ENCODE peak calls at places on chromosomes 13 and 19, in five cellular contexts. One of them, this sample, is unnamed.
A peak's percentile ranks its signal among the peaks of the same experiment; 100 is the strongest.

GRCh38 chr13:43377955-43378354 is 354.6 kb downstream of the DNAJC15 start:
- DNase-seq in BE2C: no peak
- DNase-seq in uterus: no peak
- DNase-seq in PC-3: peak; percentile 21
- DNase-seq in HCT116: no peak
- DNase-seq in this sample: no peak

GRCh38 chr13:101757446-101758039 is 305.1 kb downstream of the ITGBL1 start:
- DNase-seq in BE2C: no peak
- DNase-seq in HCT116: no peak
- DNase-seq in PC-3: peak; percentile 70
- DNase-seq in uterus: no peak
- DNase-seq in this sample: no peak

GRCh38 chr13:114286808-114287207 is 5.4 kb downstream of the UPF3A start:
- DNase-seq in PC-3: no peak
- DNase-seq in BE2C: no peak
- DNase-seq in HCT116: no peak
- DNase-seq in uterus: no peak
- DNase-seq in this sample: no peak

GRCh38 chr13:49904729-49905456 is 31.2 kb downstream of the SPRYD7 start:
- DNase-seq in PC-3: no peak
- DNase-seq in uterus: no peak
- DNase-seq in BE2C: no peak
- DNase-seq in HCT116: no peak
- DNase-seq in this sample: no peak

GRCh38 chr13:112330066-112330465 is 46.1 kb upstream of the SPACA7 start:
- DNase-seq in PC-3: no peak
- DNase-seq in HCT116: no peak
- DNase-seq in uterus: no peak
- DNase-seq in BE2C: no peak
- DNase-seq in this sample: no peak

GRCh38 chr13:27425151-27425917 is 915 bp downstream of the GTF3A start:
- DNase-seq in PC-3: peak; percentile 4
- DNase-seq in BE2C: no peak
- DNase-seq in HCT116: no peak
- DNase-seq in uterus: no peak
- DNase-seq in this sample: no peak

GRCh38 chr19:17391371-17392151 is 2.4 kb downstream of the CCDC194 start:
- DNase-seq in BE2C: no peak
- DNase-seq in uterus: no peak
- DNase-seq in HCT116: no peak
- DNase-seq in PC-3: no peak
- DNase-seq in this sample: no peak

GRCh38 chr13:31328549-31329229 is 128.9 kb downstream of the B3GLCT start:
- DNase-seq in HCT116: no peak
- DNase-seq in uterus: no peak
- DNase-seq in PC-3: peak; percentile 47
- DNase-seq in BE2C: no peak
- DNase-seq in this sample: no peak

GRCh38 chr19:18093439-18094161 is 4.0 kb upstream of the MAST3 start:
- DNase-seq in uterus: no peak
- DNase-seq in BE2C: peak; percentile 41
- DNase-seq in PC-3: peak; percentile 41
- DNase-seq in HCT116: peak; percentile 64
- DNase-seq in this sample: no peak

GRCh38 chr13:77460195-77460594 is 75.3 kb upstream of the SCEL start:
- DNase-seq in HCT116: no peak
- DNase-seq in BE2C: no peak
- DNase-seq in PC-3: peak; percentile 1
- DNase-seq in uterus: no peak
- DNase-seq in this sample: no peak

GRCh38 chr13:24923305-24923640 is 159.3 kb downstream of the RNF17 start:
- DNase-seq in BE2C: no peak
- DNase-seq in HCT116: no peak
- DNase-seq in PC-3: peak; percentile 15
- DNase-seq in uterus: no peak
- DNase-seq in this sample: no peak

GRCh38 chr19:51948979-51949378 is 21.7 kb downstream of the ZNF613 start:
- DNase-seq in BE2C: peak; percentile 61
- DNase-seq in PC-3: no peak
- DNase-seq in uterus: no peak
- DNase-seq in HCT116: no peak
- DNase-seq in this sample: peak; percentile 21

GRCh38 chr19:3284759-3285646 is 60.5 kb downstream of the CELF5 start:
- DNase-seq in PC-3: peak; percentile 95
- DNase-seq in HCT116: peak; percentile 96
- DNase-seq in uterus: peak; percentile 47
- DNase-seq in BE2C: peak; percentile 73
- DNase-seq in this sample: no peak

GRCh38 chr19:18733196-18733647 is 49.7 kb downstream of the CRTC1 start:
- DNase-seq in PC-3: no peak
- DNase-seq in HCT116: no peak
- DNase-seq in BE2C: peak; percentile 93
- DNase-seq in uterus: peak; percentile 41
- DNase-seq in this sample: no peak

GRCh38 chr13:46773556-46773955 is 23.4 kb downstream of the ESD start:
- DNase-seq in HCT116: no peak
- DNase-seq in PC-3: no peak
- DNase-seq in uterus: no peak
- DNase-seq in BE2C: no peak
- DNase-seq in this sample: no peak

GRCh38 chr13:79282976-79283375 is 123.1 kb downstream of the RBM26 start:
- DNase-seq in HCT116: no peak
- DNase-seq in uterus: no peak
- DNase-seq in PC-3: peak; percentile 51
- DNase-seq in BE2C: no peak
- DNase-seq in this sample: no peak

GRCh38 chr19:29546583-29547190 is 20.9 kb downstream of the VSTM2B start:
- DNase-seq in uterus: no peak
- DNase-seq in BE2C: no peak
- DNase-seq in HCT116: no peak
- DNase-seq in PC-3: no peak
- DNase-seq in this sample: peak; percentile 3

GRCh38 chr13:71056581-71056980 is 810.4 kb downstream of the DACH1 start:
- DNase-seq in HCT116: no peak
- DNase-seq in uterus: no peak
- DNase-seq in BE2C: no peak
- DNase-seq in PC-3: no peak
- DNase-seq in this sample: no peak

GRCh38 chr13:20182231-20182846 is 10.4 kb downstream of the GJB2 start:
- DNase-seq in BE2C: peak; percentile 58
- DNase-seq in PC-3: peak; percentile 86
- DNase-seq in uterus: no peak
- DNase-seq in HCT116: peak; percentile 57
- DNase-seq in this sample: no peak

GRCh38 chr13:45713106-45713690 is 11.1 kb downstream of the CBY2 start:
- DNase-seq in HCT116: no peak
- DNase-seq in PC-3: no peak
- DNase-seq in uterus: no peak
- DNase-seq in BE2C: no peak
- DNase-seq in this sample: no peak

GRCh38 chr13:40490086-40490723 is 176.2 kb downstream of the FOXO1 start:
- DNase-seq in PC-3: no peak
- DNase-seq in BE2C: no peak
- DNase-seq in HCT116: no peak
- DNase-seq in uterus: no peak
- DNase-seq in this sample: no peak

GRCh38 chr19:53977991-53978731 is 13.3 kb upstream of the CACNG6 start:
- DNase-seq in uterus: peak; percentile 21
- DNase-seq in BE2C: no peak
- DNase-seq in HCT116: peak; percentile 40
- DNase-seq in PC-3: peak; percentile 44
- DNase-seq in this sample: peak; percentile 95

DNA sequence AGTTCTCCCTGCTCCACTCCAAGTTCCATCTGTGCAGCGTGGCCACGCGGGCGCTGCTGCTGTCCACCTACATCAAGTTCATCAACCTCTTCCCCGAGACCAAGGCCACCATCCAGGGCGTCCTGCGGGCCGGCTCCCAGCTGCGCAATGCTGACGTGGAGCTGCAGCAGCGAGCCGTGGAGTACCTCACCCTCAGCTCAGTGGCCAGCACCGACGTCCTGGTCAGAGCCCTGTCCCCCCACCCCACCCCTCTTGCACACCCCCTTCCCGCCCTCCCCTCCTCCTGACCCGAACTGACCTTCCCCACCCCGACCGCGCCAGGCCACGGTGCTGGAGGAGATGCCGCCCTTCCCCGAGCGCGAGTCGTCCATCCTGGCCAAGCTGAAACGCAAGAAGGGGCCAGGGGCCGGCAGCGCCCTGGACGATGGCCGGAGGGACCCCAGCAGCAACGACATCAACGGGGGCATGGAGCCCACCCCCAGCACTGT is 11.6 kb downstream of the FUZ start:
- DNase-seq in HCT116: no peak
- DNase-seq in PC-3: no peak
- DNase-seq in BE2C: no peak
- DNase-seq in uterus: no peak
- DNase-seq in this sample: no peak
- H3K4me3 ChIP-seq in HCT116: no peak overlapping the region
- H3K4me3 ChIP-seq in PC-3: no peak overlapping the region
- H3K4me3 ChIP-seq in BE2C: peak overlapping the region; percentile 74
- H3K4me3 ChIP-seq in uterus: peak overlapping the region; percentile 36
- H3K4me3 ChIP-seq in this sample: peak overlapping the region; percentile 55

GRCh38 chr19:35297922-35298321 is 6.0 kb downstream of the MAG start:
- DNase-seq in BE2C: no peak
- DNase-seq in HCT116: no peak
- DNase-seq in uterus: no peak
- DNase-seq in PC-3: no peak
- DNase-seq in this sample: no peak

GRCh38 chr19:35295792-35296462 is 4.0 kb downstream of the MAG start:
- DNase-seq in BE2C: no peak
- DNase-seq in uterus: no peak
- DNase-seq in HCT116: no peak
- DNase-seq in PC-3: no peak
- DNase-seq in this sample: no peak

GRCh38 chr19:35296644-35297514 is 4.9 kb downstream of the MAG start:
- DNase-seq in BE2C: no peak
- DNase-seq in uterus: no peak
- DNase-seq in HCT116: no peak
- DNase-seq in PC-3: no peak
- DNase-seq in this sample: no peak

GRCh38 chr19:35298561-35298972 is 6.6 kb downstream of the MAG start:
- DNase-seq in PC-3: no peak
- DNase-seq in uterus: no peak
- DNase-seq in BE2C: no peak
- DNase-seq in HCT116: no peak
- DNase-seq in this sample: no peak

GRCh38 chr19:35297515-35297848 is 5.5 kb downstream of the MAG start:
- DNase-seq in uterus: no peak
- DNase-seq in HCT116: no peak
- DNase-seq in BE2C: no peak
- DNase-seq in PC-3: no peak
- DNase-seq in this sample: no peak
- H3K27me3 ChIP-seq in uterus: no peaks in the 10 kb centered on the region
- H3K27me3 ChIP-seq in HCT116: no peaks in the 10 kb centered on the region
- H3K27me3 ChIP-seq in BE2C: peaks cover 26% of the 10 kb centered on the region
- H3K27me3 ChIP-seq in PC-3: peaks cover 3% of the 10 kb centered on the region
- H3K27me3 ChIP-seq in this sample: no peaks in the 10 kb centered on the region

GRCh38 chr19:40533508-40533907 is 43.2 kb upstream of the SHKBP1 start:
- DNase-seq in PC-3: no peak
- DNase-seq in BE2C: no peak
- DNase-seq in HCT116: no peak
- DNase-seq in uterus: no peak
- DNase-seq in this sample: no peak
- TF ChIP-seq CTCF in PC-3: peak; percentile 31
- TF ChIP-seq CTCF in BE2C: peak; percentile 43
- TF ChIP-seq CTCF in HCT116: peak; percentile 45
- TF ChIP-seq CTCF in uterus: no peak
- TF ChIP-seq CTCF in this sample: no peak

GRCh38 chr19:5064896-5065295 is 96.0 kb downstream of the KDM4B start:
- DNase-seq in HCT116: no peak
- DNase-seq in uterus: no peak
- DNase-seq in BE2C: no peak
- DNase-seq in PC-3: no peak
- DNase-seq in this sample: no peak
- H3K4me3 ChIP-seq in HCT116: no peak overlapping the region
- H3K4me3 ChIP-seq in uterus: no peak overlapping the region
- H3K4me3 ChIP-seq in BE2C: no peak overlapping the region
- H3K4me3 ChIP-seq in PC-3: no peak overlapping the region
- H3K4me3 ChIP-seq in this sample: no peak overlapping the region

This sample was measured in dorsolateral prefrontal cortex.